ENCODE peak calls at places on chromosomes 7 and 10, in four cellular contexts. L, R, M and X are unnamed samples.

GRCh38 chr10:120813085-120813484 is 38.1 kb upstream of the WDR11 start:
- DNase-seq in L (no peak), R (no peak), M (no peak), X (no peak)

GRCh38 chr7:102318482-102318971 is 31.9 kb downstream of the SH2B2 start:
- DNase-seq in L (peak; percentile 93), R (no peak), M (no peak), X (peak; percentile 15)

GRCh38 chr10:43839973-43840372 is 191.3 kb upstream of the ZNF32 start:
- DNase-seq in L (no peak), R (no peak), M (no peak), X (no peak)

GRCh38 chr7:22542669-22543068 is 42.7 kb upstream of the STEAP1B start:
- DNase-seq in L (no peak), R (no peak), M (no peak), X (no peak)

GRCh38 chr10:119991816-119992215 is 99.3 kb downstream of the SEC23IP start:
- DNase-seq in L (no peak), R (no peak), M (no peak), X (no peak)

GRCh38 chr10:129901389-129902045 is 62.6 kb downstream of the EBF3 start:
- DNase-seq in L (no peak), R (no peak), M (no peak), X (no peak)

GRCh38 chr7:5077740-5078139 is 32.1 kb downstream of the RBAK start:
- DNase-seq in L (no peak), R (peak; percentile 46), M (no peak), X (no peak)

GRCh38 chr10:110774069-110775021 is 97.4 kb upstream of the PDCD4 start:
- DNase-seq in L (peak; percentile 83), R (no peak), M (no peak), X (no peak)

GRCh38 chr10:131770946-131771633 is 129.7 kb upstream of the PPP2R2D start:
- DNase-seq in L (no peak), R (no peak), M (no peak), X (no peak)

GRCh38 chr7:95411036-95411435 is 14.9 kb upstream of the PON3 start:
- DNase-seq in L (peak; percentile 53), R (no peak), M (no peak), X (no peak)

GRCh38 chr7:143321734-143322133 is 5.8 kb downstream of the CLCN1 start:
- DNase-seq in L (no peak), R (no peak), M (no peak), X (no peak)

GRCh38 chr7:101728888-101729883 is 88.2 kb upstream of the CUX1 start:
- DNase-seq in L (peak; percentile 72), R (no peak), M (no peak), X (peak; percentile 44)

GRCh38 chr10:95474228-95475002 is 86.8 kb downstream of the SORBS1 start:
- DNase-seq in L (no peak), R (no peak), M (no peak), X (peak; percentile 52)

GRCh38 chr10:71888623-71889387 is 37.8 kb upstream of the PSAP start:
- DNase-seq in L (peak; percentile 90), R (peak; percentile 0), M (peak; percentile 52), X (peak; percentile 11)

GRCh38 chr7:114760477-114760876 is 161.4 kb upstream of the MDFIC start:
- DNase-seq in L (no peak), R (no peak), M (no peak), X (no peak)

GRCh38 chr7:144011458-144012230 is 11.5 kb downstream of the OR6B1 start:
- DNase-seq in L (no peak), R (no peak), M (no peak), X (no peak)

GRCh38 chr7:114087674-114088539 is 169.1 kb upstream of the PPP1R3A start:
- DNase-seq in L (peak; percentile 2), R (peak; percentile 48), M (no peak), X (no peak)

GRCh38 chr10:100996678-100997363 is 2.8 kb upstream of the LZTS2 start:
- DNase-seq in L (no peak), R (peak; percentile 4), M (no peak), X (no peak)

GRCh38 chr10:78935697-78936407 is 132.9 kb upstream of the ZMIZ1 start:
- DNase-seq in L (no peak), R (no peak), M (no peak), X (no peak)

GRCh38 chr7:75702515-75702914 is 36.2 kb downstream of the HIP1 start:
- DNase-seq in L (no peak), R (no peak), M (no peak), X (no peak)